ENCODE peak calls at places on chromosomes 7 and 10, in nine cellular contexts. Z is AG04449; M is kidney tubule cell; R is stimulated activated CD4-positive, alpha-beta T cell treated with anti-CD3 and anti-CD28 coated beads, Interleukin-2, amount 100 ng/mL, for 48 hours; I is iris pigment epithelial cell; S is hypothalamus; H is heart right ventricle; D is glutamatergic neuron; C is fibroblast of pulmonary artery. J is an unnamed sample.

GRCh38 chr10:72277340-72277995 is 3.7 kb downstream of the DDIT4 start:
- DNase-seq in S (no peak), H (no peak), I (peak; percentile 53), C (no peak), D (no peak), M (no peak), Z (no peak), R (no peak), J (no peak)

GRCh38 chr7:53325061-53325460 is 289.6 kb downstream of the POM121L12 start:
- DNase-seq in R (no peak), S (no peak), Z (no peak), C (no peak), H (no peak), M (no peak), I (no peak), D (no peak), J (no peak)

GRCh38 chr10:87861566-87861952 is 1.8 kb downstream of the KLLN start:
- DNase-seq in S (peak; percentile 59), D (peak; percentile 49), C (peak; percentile 92), I (peak; percentile 92), Z (no peak), R (no peak), M (peak; percentile 83), H (peak; percentile 79), J (peak; percentile 87)

GRCh38 chr10:86663046-86663345 is 5.3 kb upstream of the LDB3 start:
- DNase-seq in H (no peak), R (no peak), M (no peak), Z (no peak), S (no peak), C (no peak), D (peak; percentile 16), I (no peak), J (no peak)

GRCh38 chr10:62248465-62248864 is 20.2 kb downstream of the RTKN2 start:
- DNase-seq in I (no peak), M (peak; percentile 27), H (no peak), D (no peak), R (no peak), C (peak; percentile 56), Z (no peak), S (no peak), J (no peak)

GRCh38 chr7:47693161-47693740 is 111.3 kb upstream of the TNS3 start:
- DNase-seq in D (no peak), R (no peak), Z (no peak), C (peak; percentile 17), M (peak; percentile 74), I (peak; percentile 47), S (no peak), H (no peak), J (no peak)

GRCh38 chr10:72242675-72243074 is 26.6 kb upstream of the ASCC1 start:
- DNase-seq in I (peak; percentile 64), M (no peak), Z (no peak), H (peak; percentile 77), R (no peak), D (no peak), S (no peak), C (peak; percentile 97), J (no peak)

GRCh38 chr10:123885406-123886164 is 6.0 kb downstream of the CPXM2 start:
- DNase-seq in S (no peak), C (no peak), H (no peak), Z (no peak), M (no peak), R (no peak), I (no peak), D (no peak), J (no peak)

GRCh38 chr7:118202056-118202455 is 18.1 kb downstream of the LSM8 start:
- DNase-seq in I (peak; percentile 9), Z (no peak), H (no peak), D (no peak), M (no peak), R (no peak), S (no peak), C (no peak), J (no peak)

GRCh38 chr7:65974876-65975275 is 7.1 kb downstream of the GUSB start:
- DNase-seq in Z (no peak), R (no peak), C (no peak), I (no peak), D (no peak), H (no peak), S (no peak), M (no peak), J (no peak)

GRCh38 chr7:5620459-5620881 is 161.0 kb downstream of the RNF216 start:
- DNase-seq in Z (no peak), I (no peak), M (no peak), S (no peak), R (no peak), C (no peak), D (peak; percentile 85), H (no peak), J (no peak)

GRCh38 chr10:29039659-29040309 is 249.1 kb upstream of the LYZL1 start:
- DNase-seq in I (peak; percentile 95), D (no peak), M (peak; percentile 50), S (no peak), H (no peak), R (no peak), C (peak; percentile 92), Z (peak; percentile 89), J (no peak)

GRCh38 chr7:16851829-16852228 is 30.0 kb downstream of the AGR3 start:
- DNase-seq in C (no peak), S (no peak), H (no peak), M (no peak), I (no peak), Z (no peak), D (no peak), R (no peak), J (no peak)

GRCh38 chr10:103416436-103417147 is 20.2 kb downstream of the PDCD11 start:
- DNase-seq in M (peak; percentile 50), R (peak; percentile 30), I (peak; percentile 61), H (peak; percentile 67), S (peak; percentile 45), Z (no peak), C (peak; percentile 84), D (peak; percentile 58), J (peak; percentile 80)

GRCh38 chr10:43257210-43258031 is 9.4 kb downstream of the RASGEF1A start:
- DNase-seq in C (no peak), R (no peak), Z (no peak), D (no peak), S (no peak), H (no peak), M (no peak), I (no peak), J (no peak)

GRCh38 chr10:125770844-125771243 is 4.8 kb downstream of the MMP21 start:
- DNase-seq in D (no peak), H (no peak), Z (no peak), C (no peak), M (no peak), S (no peak), I (no peak), R (no peak), J (no peak)

GRCh38 chr10:34491666-34492065 is 323.4 kb downstream of the PARD3 start:
- DNase-seq in D (no peak), M (no peak), C (no peak), S (no peak), Z (no peak), I (no peak), R (no peak), H (no peak), J (no peak)

GRCh38 chr7:74317146-74317782 is 28.1 kb downstream of the CLIP2 start:
- DNase-seq in Z (no peak), S (no peak), M (no peak), H (no peak), C (no peak), R (no peak), D (no peak), I (no peak), J (no peak)

GRCh38 chr7:24721378-24722030 is 35.8 kb downstream of the GSDME start:
- DNase-seq in I (no peak), M (peak; percentile 65), H (no peak), C (no peak), S (no peak), R (no peak), Z (no peak), D (no peak), J (no peak)

GRCh38 chr10:25786181-25786580 is 147.8 kb upstream of the MYO3A start:
- DNase-seq in M (no peak), S (no peak), C (no peak), H (no peak), D (no peak), I (no peak), Z (no peak), R (no peak), J (no peak)

GRCh38 chr7:66145404-66145843 is 30.8 kb downstream of the CRCP start:
- DNase-seq in C (peak; percentile 92), Z (no peak), S (no peak), I (no peak), R (no peak), M (no peak), H (peak; percentile 59), D (no peak), J (peak; percentile 9)

J was measured in GM12865.